ENCODE peak calls at places on chromosomes 16 and 17, in nine cellular contexts. Z, G, V, C, S, J, F, A and W are unnamed samples.
A peak's percentile ranks its signal among the peaks of the same experiment; 100 is the strongest.

GRCh38 chr17:19457830-19458271 is 46.8 kb downstream of the RNF112 start:
- DNase-seq in Z (no peak), G (no peak), V (no peak), C (no peak), S (no peak), J (no peak), F (no peak), A (no peak), W (no peak)

GRCh38 chr17:73109603-73110002 is 17.1 kb upstream of the SLC39A11 start:
- DNase-seq in Z (no peak), G (no peak), V (no peak), C (no peak), S (no peak), J (no peak), F (no peak), A (no peak), W (no peak)

GRCh38 chr17:40978752-40979151 is 5.4 kb downstream of the KRT40 start:
- DNase-seq in Z (no peak), G (no peak), V (no peak), C (no peak), S (no peak), J (no peak), F (no peak), A (no peak), W (no peak)

GRCh38 chr16:85921026-85921425 is 22.1 kb downstream of the IRF8 start:
- DNase-seq in Z (no peak), G (no peak), V (no peak), C (no peak), S (no peak), J (no peak), F (no peak), A (no peak), W (no peak)

GRCh38 chr17:4740025-4740351 is 260 bp upstream of the CXCL16 start:
- DNase-seq in Z (no peak), G (no peak), V (no peak), C (no peak), S (no peak), J (no peak), F (no peak), A (no peak), W (no peak)

GRCh38 chr16:70659546-70659945 is 13.2 kb downstream of the IL34 start:
- DNase-seq in Z (no peak), G (no peak), V (no peak), C (no peak), S (no peak), J (no peak), F (no peak), A (no peak), W (no peak)

GRCh38 chr16:77540656-77541055 is 105.8 kb upstream of the ADAMTS18 start:
- DNase-seq in Z (no peak), G (no peak), V (no peak), C (no peak), S (no peak), J (no peak), F (no peak), A (no peak), W (no peak)

GRCh38 chr17:75625813-75626486 is 7.3 kb upstream of the SMIM5 start:
- DNase-seq in Z (peak; percentile 49), G (no peak), V (peak; percentile 29), C (no peak), S (peak; percentile 24), J (no peak), F (no peak), A (no peak), W (no peak)

GRCh38 chr16:87238371-87238715 is 78.8 kb downstream of the C16orf95 start:
- DNase-seq in Z (no peak), G (no peak), V (no peak), C (no peak), S (no peak), J (no peak), F (no peak), A (no peak), W (no peak)

GRCh38 chr17:35740997-35741931 is 9.8 kb downstream of the RASL10B start:
- DNase-seq in Z (no peak), G (no peak), V (no peak), C (no peak), S (no peak), J (no peak), F (no peak), A (no peak), W (no peak)

GRCh38 chr17:64736804-64737492 is 74.8 kb upstream of the SMURF2 start:
- DNase-seq in Z (peak; percentile 83), G (peak; percentile 28), V (peak; percentile 1), C (peak; percentile 24), S (peak; percentile 59), J (no peak), F (no peak), A (no peak), W (no peak)

GRCh38 chr17:51251010-51251409 is 8.8 kb downstream of the MBTD1 start:
- DNase-seq in Z (peak; percentile 17), G (no peak), V (no peak), C (no peak), S (no peak), J (no peak), F (no peak), A (no peak), W (no peak)

GRCh38 chr16:4994719-4995434 is 36.7 kb downstream of the SEC14L5 start:
- DNase-seq in Z (no peak), G (no peak), V (no peak), C (no peak), S (no peak), J (peak; percentile 27), F (peak; percentile 60), A (no peak), W (no peak)

GRCh38 chr16:84044108-84044488 is 1.5 kb upstream of the SLC38A8 start:
- DNase-seq in Z (peak; percentile 48), G (no peak), V (peak; percentile 33), C (no peak), S (peak; percentile 57), J (no peak), F (no peak), A (peak; percentile 0), W (no peak)

GRCh38 chr16:72191551-72191950 is 19.6 kb upstream of the PMFBP1 start:
- DNase-seq in Z (no peak), G (no peak), V (no peak), C (no peak), S (no peak), J (no peak), F (no peak), A (no peak), W (no peak)

GRCh38 chr16:55701442-55702319 is 45.9 kb downstream of the SLC6A2 start:
- DNase-seq in Z (peak; percentile 57), G (no peak), V (peak; percentile 14), C (peak; percentile 16), S (peak; percentile 70), J (no peak), F (no peak), A (no peak), W (no peak)

GRCh38 chr17:39063681-39064069 is 87.8 kb downstream of the PLXDC1 start:
- DNase-seq in Z (no peak), G (no peak), V (no peak), C (no peak), S (no peak), J (no peak), F (no peak), A (no peak), W (no peak)

GRCh38 chr17:50661795-50662391 is 27.2 kb downstream of the ABCC3 start:
- DNase-seq in Z (peak; percentile 100), G (no peak), V (peak; percentile 87), C (no peak), S (peak; percentile 99), J (no peak), F (no peak), A (peak; percentile 61), W (no peak)

GRCh38 chr16:354971-355441 is 2.5 kb upstream of the AXIN1 start:
- DNase-seq in Z (no peak), G (peak; percentile 43), V (no peak), C (no peak), S (no peak), J (no peak), F (no peak), A (no peak), W (no peak)

GRCh38 chr17:55421179-55421934 is at the start of gene MMD:
- DNase-seq in Z (peak; percentile 34), G (peak; percentile 1), V (no peak), C (no peak), S (peak; percentile 45), J (no peak), F (peak; percentile 50), A (no peak), W (no peak)

GRCh38 chr17:42484304-42484703 is 25.6 kb downstream of the ATP6V0A1 start:
- DNase-seq in Z (no peak), G (peak; percentile 14), V (no peak), C (peak; percentile 60), S (no peak), J (no peak), F (no peak), A (no peak), W (no peak)

GRCh38 chr16:19130385-19130784 is 16.6 kb downstream of the ITPRIPL2 start:
- DNase-seq in Z (no peak), G (no peak), V (no peak), C (no peak), S (no peak), J (no peak), F (no peak), A (no peak), W (no peak)

GRCh38 chr16:12089492-12090161 is 113.1 kb downstream of the SNX29 start:
- DNase-seq in Z (no peak), G (peak; percentile 16), V (no peak), C (no peak), S (peak; percentile 36), J (no peak), F (no peak), A (no peak), W (no peak)

GRCh38 chr16:80226499-80226898 is 314.3 kb upstream of the DYNLRB2 start:
- DNase-seq in Z (no peak), G (no peak), V (no peak), C (no peak), S (no peak), J (no peak), F (no peak), A (no peak), W (no peak)

GRCh38 chr17:72308744-72309395 is 188.1 kb downstream of the SOX9 start:
- DNase-seq in Z (peak; percentile 16), G (no peak), V (no peak), C (no peak), S (no peak), J (no peak), F (no peak), A (no peak), W (no peak)

GRCh38 chr17:17071531-17072360 is 29.5 kb downstream of the MPRIP start:
- DNase-seq in Z (no peak), G (no peak), V (no peak), C (no peak), S (peak; percentile 61), J (no peak), F (no peak), A (no peak), W (no peak)

GRCh38 chr17:17667231-17667630 is 14.0 kb upstream of the RAI1 start:
- DNase-seq in Z (no peak), G (no peak), V (no peak), C (no peak), S (no peak), J (no peak), F (no peak), A (no peak), W (no peak)

GRCh38 chr17:1762233-1762905 is 509 bp downstream of the SERPINF1 start:
- DNase-seq in Z (no peak), G (no peak), V (peak; percentile 95), C (no peak), S (no peak), J (no peak), F (no peak), A (no peak), W (no peak)

GRCh38 chr17:37180371-37180770 is 195.4 kb upstream of the C17orf78 start:
- DNase-seq in Z (no peak), G (no peak), V (no peak), C (no peak), S (no peak), J (no peak), F (no peak), A (no peak), W (no peak)